ENCODE peak calls at places on chromosomes 16 and 17, in seven cellular contexts. L is tibial nerve, Z is kidney, Y is cardiac muscle cell, F is stomach, T is heart right ventricle, O is IMR-90. V is an unnamed sample.

GRCh38 chr17:2369039-2369438 is 31.7 kb downstream of the SGSM2 start:
- DNase-seq in L (no peak), Z (no peak), Y (no peak), F (no peak), T (no peak), O (no peak), V (no peak)

GRCh38 chr16:56985288-56985961 is 3.9 kb upstream of the NLRC5 start:
- DNase-seq in L (peak; percentile 75), Z (peak; percentile 84), Y (no peak), F (peak; percentile 57), T (peak; percentile 56), O (peak; percentile 85), V (peak; percentile 36)

GRCh38 chr16:30407794-30408534 is 558 bp downstream of the ZNF771 start:
- DNase-seq in L (no peak), Z (no peak), Y (no peak), F (no peak), T (no peak), O (no peak), V (no peak)

GRCh38 chr17:67401598-67402504 is 24.8 kb downstream of the PITPNC1 start:
- DNase-seq in L (no peak), Z (no peak), Y (no peak), F (no peak), T (no peak), O (no peak), V (no peak)

GRCh38 chr17:81117672-81118198 is 47.6 kb upstream of the PVALEF start:
- DNase-seq in L (no peak), Z (no peak), Y (no peak), F (no peak), T (no peak), O (no peak), V (no peak)

GRCh38 chr16:77919761-77920415 is 102.5 kb upstream of the CLEC3A start:
- DNase-seq in L (no peak), Z (no peak), Y (no peak), F (no peak), T (no peak), O (peak; percentile 20), V (no peak)

GRCh38 chr16:976389-976931 is 5.1 kb upstream of the SOX8 start:
- DNase-seq in L (no peak), Z (peak; percentile 39), Y (no peak), F (no peak), T (no peak), O (no peak), V (no peak)

GRCh38 chr17:39177256-39177655 is 11.3 kb upstream of the ARL5C start:
- DNase-seq in L (no peak), Z (no peak), Y (peak; percentile 34), F (no peak), T (no peak), O (no peak), V (no peak)

GRCh38 chr17:59844884-59845594 is 47.7 kb downstream of the TUBD1 start:
- DNase-seq in L (no peak), Z (peak; percentile 36), Y (no peak), F (no peak), T (no peak), O (peak; percentile 70), V (no peak)

GRCh38 chr16:57563761-57564160 is 21.3 kb downstream of the ADGRG5 start:
- DNase-seq in L (no peak), Z (no peak), Y (no peak), F (no peak), T (no peak), O (no peak), V (no peak)

GRCh38 chr16:1122031-1122765 is 26.2 kb upstream of the C1QTNF8 start:
- DNase-seq in L (no peak), Z (no peak), Y (no peak), F (no peak), T (no peak), O (no peak), V (no peak)

GRCh38 chr16:68995011-68995504 is 110.4 kb upstream of the HAS3 start:
- DNase-seq in L (no peak), Z (no peak), Y (peak; percentile 61), F (no peak), T (no peak), O (peak; percentile 58), V (no peak)

GRCh38 chr17:35069311-35069710 is 5.8 kb upstream of the RFFL start:
- DNase-seq in L (no peak), Z (no peak), Y (no peak), F (no peak), T (no peak), O (peak; percentile 66), V (no peak)

GRCh38 chr17:74920306-74920620 is 2.8 kb downstream of the USH1G start:
- DNase-seq in L (no peak), Z (no peak), Y (no peak), F (no peak), T (no peak), O (no peak), V (no peak)

GRCh38 chr17:62704381-62704971 is 77.0 kb downstream of the MRC2 start:
- DNase-seq in L (peak; percentile 29), Z (peak; percentile 94), Y (peak; percentile 44), F (peak; percentile 34), T (no peak), O (peak; percentile 35), V (no peak)

GRCh38 chr16:278863-279366 is 1.5 kb upstream of the ARHGDIG start:
- DNase-seq in L (no peak), Z (no peak), Y (peak; percentile 79), F (peak; percentile 87), T (no peak), O (peak; percentile 17), V (no peak)

GRCh38 chr16:85917012-85917411 is 18.1 kb downstream of the IRF8 start:
- DNase-seq in L (no peak), Z (peak; percentile 55), Y (no peak), F (no peak), T (no peak), O (no peak), V (no peak)

GRCh38 chr16:78098087-78098486 is 1.4 kb upstream of the WWOX start:
- DNase-seq in L (no peak), Z (no peak), Y (no peak), F (no peak), T (no peak), O (no peak), V (no peak)

GRCh38 chr17:82844796-82845162 is 5.0 kb upstream of the ZNF750 start:
- DNase-seq in L (no peak), Z (peak; percentile 60), Y (no peak), F (no peak), T (no peak), O (no peak), V (no peak)

GRCh38 chr17:42543190-42544079 is 7.4 kb downstream of the NAGLU start:
- DNase-seq in L (no peak), Z (peak; percentile 69), Y (no peak), F (no peak), T (no peak), O (no peak), V (no peak)

GRCh38 chr17:35086931-35087573 is 23.5 kb upstream of the RFFL start:
- DNase-seq in L (no peak), Z (no peak), Y (no peak), F (no peak), T (no peak), O (no peak), V (no peak)

GRCh38 chr16:25027781-25028180 is 12.6 kb upstream of the ARHGAP17 start:
- DNase-seq in L (no peak), Z (no peak), Y (no peak), F (no peak), T (no peak), O (no peak), V (no peak)

GRCh38 chr17:47239663-47240374 is 13.8 kb upstream of the ITGB3 start:
- DNase-seq in L (peak; percentile 89), Z (peak; percentile 90), Y (peak; percentile 70), F (peak; percentile 50), T (peak; percentile 52), O (peak; percentile 98), V (peak; percentile 93)

GRCh38 chr16:45454-45853 is 8.0 kb downstream of the POLR3K start:
- DNase-seq in L (no peak), Z (no peak), Y (no peak), F (no peak), T (no peak), O (no peak), V (no peak)

GRCh38 chr17:13601317-13601775 is 383 bp downstream of the HS3ST3A1 start:
- DNase-seq in L (no peak), Z (peak; percentile 69), Y (peak; percentile 49), F (no peak), T (peak; percentile 16), O (no peak), V (no peak)

GRCh38 chr16:73063284-73063733 is 15.4 kb upstream of the ZFHX3 start:
- DNase-seq in L (no peak), Z (no peak), Y (no peak), F (no peak), T (no peak), O (no peak), V (no peak)
- H3K4me1 ChIP-seq in L (peaks cover 30% of the 10 kb centered on the region), Z (peaks cover 20% of the 10 kb centered on the region), Y (peaks cover 13% of the 10 kb centered on the region), F (peaks cover 46% of the 10 kb centered on the region), T (peaks cover 32% of the 10 kb centered on the region), O (peaks cover 29% of the 10 kb centered on the region), V (peaks cover 29% of the 10 kb centered on the region)

DNA sequence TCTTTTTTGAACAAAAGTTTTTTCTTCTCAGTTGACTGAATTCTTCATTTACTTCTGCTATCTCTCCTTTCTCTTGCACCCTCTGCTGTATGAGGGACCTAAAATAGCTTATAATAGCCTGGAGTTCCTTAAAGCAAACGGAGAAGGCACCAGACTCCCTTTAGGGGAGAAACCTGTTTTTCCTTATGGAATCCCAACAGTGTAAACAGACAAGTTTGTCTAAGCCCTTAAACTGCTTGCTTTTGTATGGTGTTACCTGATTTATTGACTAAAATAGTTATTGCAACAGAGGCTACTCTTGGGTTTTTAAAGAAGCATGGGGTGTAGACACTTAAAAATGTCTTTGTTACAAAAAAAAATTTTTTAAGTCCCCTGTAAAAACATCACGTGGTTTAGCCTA is 12.9 kb upstream of the TRIM25 start:
- DNase-seq in L (no peak), Z (no peak), Y (no peak), F (no peak), T (no peak), O (no peak), V (no peak)
- H3K27ac ChIP-seq in L (no peak overlapping the region), Z (no peak overlapping the region), Y (no peak overlapping the region), F (no peak overlapping the region), T (no peak overlapping the region), O (no peak overlapping the region), V (no peak overlapping the region)

GRCh38 chr16:67782567-67783352 is 23.6 kb downstream of the RANBP10 start:
- DNase-seq in L (no peak), Z (no peak), Y (peak; percentile 44), F (no peak), T (no peak), O (no peak), V (no peak)
- H3K4me1 ChIP-seq in L (no peaks in the 10 kb centered on the region), Z (no peaks in the 10 kb centered on the region), Y (no peaks in the 10 kb centered on the region), F (peaks cover 36% of the 10 kb centered on the region), T (peaks cover 6% of the 10 kb centered on the region), O (no peaks in the 10 kb centered on the region), V (no peaks in the 10 kb centered on the region)

DNA sequence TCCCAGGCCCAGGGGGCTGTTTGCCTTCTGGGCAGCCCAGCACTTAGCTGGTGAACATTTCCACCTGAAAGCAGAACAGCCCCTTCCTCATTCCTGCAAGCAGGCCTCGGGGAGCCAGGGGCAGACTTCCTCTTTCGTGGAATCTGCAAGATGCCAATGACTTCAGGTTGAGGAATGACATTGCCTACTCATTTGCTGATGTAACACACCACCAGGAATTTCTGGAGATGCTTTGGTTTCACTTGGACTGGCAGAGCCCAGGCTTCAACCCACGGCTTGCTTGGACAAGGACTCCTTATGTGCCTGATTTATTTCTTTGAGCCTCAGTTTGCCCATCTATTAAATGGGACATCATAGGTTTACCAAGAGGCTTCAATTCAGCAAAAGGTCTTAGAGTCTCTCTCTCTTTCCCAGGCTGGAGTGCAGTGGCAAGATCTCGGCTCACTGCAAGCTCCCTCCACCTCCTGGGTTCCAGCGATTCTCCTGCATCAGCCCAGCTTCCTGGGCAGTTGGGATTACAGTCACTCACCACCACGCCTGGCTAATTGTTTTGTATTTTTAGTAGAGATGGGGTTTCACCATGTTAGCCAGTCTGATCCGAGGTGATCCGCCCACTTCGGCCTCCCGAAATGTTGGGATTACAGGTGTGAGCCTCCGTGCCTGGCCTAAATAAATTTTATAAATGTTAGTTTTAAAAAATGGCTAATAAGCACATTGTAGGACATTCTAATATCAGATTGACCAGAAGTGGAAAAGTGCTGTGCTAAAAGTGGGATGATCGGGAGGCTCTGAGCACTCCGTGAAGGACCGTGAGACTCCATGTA is 874 bp upstream of the NLRP1 start:
- DNase-seq in L (no peak), Z (no peak), Y (no peak), F (no peak), T (no peak), O (peak; percentile 89), V (no peak)
- H3K27ac ChIP-seq in L (no peak overlapping the region), Z (peak overlapping the region; percentile 76), Y (no peak overlapping the region), F (no peak overlapping the region), T (peak overlapping the region; percentile 81), O (peak overlapping the region; percentile 92), V (peak overlapping the region; percentile 88)

V was measured in thoracic aorta.